ENCODE peak calls at places on chromosomes 3 and 15, in six cellular contexts. One of them, this sample, is unnamed.

GRCh38 chr3:66077973-66078372 is 39.3 kb upstream of the MAGI1 start:
- DNase-seq in lower lobe of right lung: no peak
- DNase-seq in IMR-90: no peak
- DNase-seq in left lung: no peak
- DNase-seq in testis: no peak
- DNase-seq in hepatocyte: no peak
- DNase-seq in this sample: no peak

GRCh38 chr3:182185341-182185740 is 473.6 kb downstream of the SOX2 start:
- DNase-seq in lower lobe of right lung: no peak
- DNase-seq in IMR-90: no peak
- DNase-seq in left lung: no peak
- DNase-seq in testis: no peak
- DNase-seq in hepatocyte: no peak
- DNase-seq in this sample: no peak

GRCh38 chr15:38702178-38702912 is 137.7 kb upstream of the RASGRP1 start:
- DNase-seq in lower lobe of right lung: no peak
- DNase-seq in IMR-90: no peak
- DNase-seq in left lung: no peak
- DNase-seq in testis: no peak
- DNase-seq in hepatocyte: peak; percentile 86
- DNase-seq in this sample: peak; percentile 63

GRCh38 chr3:49940667-49941249 is 808 bp downstream of the RBM6 start:
- DNase-seq in lower lobe of right lung: no peak
- DNase-seq in IMR-90: no peak
- DNase-seq in left lung: no peak
- DNase-seq in testis: no peak
- DNase-seq in hepatocyte: peak; percentile 10
- DNase-seq in this sample: no peak

GRCh38 chr3:100225883-100226282 is 34.9 kb upstream of the TBC1D23 start:
- DNase-seq in lower lobe of right lung: no peak
- DNase-seq in IMR-90: no peak
- DNase-seq in left lung: no peak
- DNase-seq in testis: no peak
- DNase-seq in hepatocyte: no peak
- DNase-seq in this sample: no peak

GRCh38 chr3:162390891-162391290 is 894.3 kb downstream of the OTOL1 start:
- DNase-seq in lower lobe of right lung: no peak
- DNase-seq in IMR-90: peak; percentile 85
- DNase-seq in left lung: no peak
- DNase-seq in testis: no peak
- DNase-seq in hepatocyte: no peak
- DNase-seq in this sample: no peak

GRCh38 chr3:64229903-64230302 is 4.6 kb upstream of the PRICKLE2 start:
- DNase-seq in lower lobe of right lung: no peak
- DNase-seq in IMR-90: peak; percentile 78
- DNase-seq in left lung: no peak
- DNase-seq in testis: no peak
- DNase-seq in hepatocyte: no peak
- DNase-seq in this sample: no peak

GRCh38 chr3:176439729-176440128 is 757.6 kb downstream of the TBL1XR1 start:
- DNase-seq in lower lobe of right lung: no peak
- DNase-seq in IMR-90: no peak
- DNase-seq in left lung: no peak
- DNase-seq in testis: no peak
- DNase-seq in hepatocyte: no peak
- DNase-seq in this sample: no peak

GRCh38 chr3:17340693-17341092 is 401.7 kb downstream of the TBC1D5 start:
- DNase-seq in lower lobe of right lung: no peak
- DNase-seq in IMR-90: no peak
- DNase-seq in left lung: no peak
- DNase-seq in testis: no peak
- DNase-seq in hepatocyte: no peak
- DNase-seq in this sample: no peak

GRCh38 chr3:147364771-147365170 is 41.6 kb downstream of the ZIC4 start:
- DNase-seq in lower lobe of right lung: no peak
- DNase-seq in IMR-90: no peak
- DNase-seq in left lung: no peak
- DNase-seq in testis: no peak
- DNase-seq in hepatocyte: no peak
- DNase-seq in this sample: no peak

GRCh38 chr3:147358144-147358992 is 48.0 kb downstream of the ZIC4 start:
- DNase-seq in lower lobe of right lung: no peak
- DNase-seq in IMR-90: no peak
- DNase-seq in left lung: no peak
- DNase-seq in testis: no peak
- DNase-seq in hepatocyte: no peak
- DNase-seq in this sample: no peak

GRCh38 chr3:147361671-147362420 is 44.5 kb downstream of the ZIC4 start:
- DNase-seq in lower lobe of right lung: no peak
- DNase-seq in IMR-90: no peak
- DNase-seq in left lung: no peak
- DNase-seq in testis: peak; percentile 81
- DNase-seq in hepatocyte: peak; percentile 23
- DNase-seq in this sample: peak; percentile 74

GRCh38 chr3:147359177-147360062 is 46.9 kb downstream of the ZIC4 start:
- DNase-seq in lower lobe of right lung: no peak
- DNase-seq in IMR-90: no peak
- DNase-seq in left lung: no peak
- DNase-seq in testis: no peak
- DNase-seq in hepatocyte: no peak
- DNase-seq in this sample: no peak

DNA sequence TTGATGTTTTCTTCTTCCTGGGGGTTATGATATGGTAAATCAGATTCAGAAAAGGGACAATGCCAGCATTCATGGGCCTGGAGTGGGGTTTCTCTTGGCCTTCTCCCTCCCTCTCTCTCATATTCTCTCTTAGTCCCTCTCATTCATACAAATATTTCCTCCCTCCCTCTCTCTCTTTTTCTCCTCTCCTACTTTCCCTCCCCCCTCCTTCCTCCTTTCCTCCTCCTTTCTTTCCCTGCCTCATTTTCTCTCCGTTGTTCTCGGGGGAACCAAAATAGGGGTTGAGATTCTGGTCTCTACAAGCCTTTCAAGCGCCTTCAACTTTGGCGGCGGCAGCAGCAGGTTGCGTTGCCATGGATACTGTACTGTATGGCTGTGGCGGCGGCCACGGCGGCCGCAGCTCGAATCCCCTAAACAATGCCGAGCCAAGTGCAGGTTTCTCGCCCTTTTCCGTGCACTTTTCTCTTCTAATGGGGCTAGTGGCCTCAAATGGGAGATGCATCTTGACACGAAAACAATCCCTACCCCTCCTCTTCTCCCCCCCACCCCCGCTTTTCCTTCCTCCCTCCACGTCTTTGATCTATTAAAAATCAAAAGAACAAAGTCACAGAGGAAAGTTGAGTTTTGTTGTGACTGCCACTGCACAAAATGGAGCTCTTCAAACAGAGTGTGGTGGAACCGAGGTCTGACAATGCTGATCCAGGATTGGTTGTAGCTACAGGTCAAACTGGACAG is 45.2 kb downstream of the ZIC4 start:
- DNase-seq in lower lobe of right lung: no peak
- DNase-seq in IMR-90: no peak
- DNase-seq in left lung: no peak
- DNase-seq in testis: no peak
- DNase-seq in hepatocyte: peak; percentile 29
- DNase-seq in this sample: no peak
- H3K27me3 ChIP-seq in lower lobe of right lung: peaks cover 83% of the 10 kb centered on the region
- H3K27me3 ChIP-seq in IMR-90: peaks cover 72% of the 10 kb centered on the region
- H3K27me3 ChIP-seq in left lung: peaks cover 92% of the 10 kb centered on the region
- H3K27me3 ChIP-seq in testis: no peaks in the 10 kb centered on the region
- H3K27me3 ChIP-seq in hepatocyte: peaks cover 98% of the 10 kb centered on the region
- H3K27me3 ChIP-seq in this sample: peaks cover 71% of the 10 kb centered on the region

GRCh38 chr3:71051259-71051595 is 532.3 kb downstream of the FOXP1 start:
- DNase-seq in lower lobe of right lung: no peak
- DNase-seq in IMR-90: no peak
- DNase-seq in left lung: no peak
- DNase-seq in testis: no peak
- DNase-seq in hepatocyte: no peak
- DNase-seq in this sample: no peak

GRCh38 chr3:71051893-71052687 is 531.4 kb downstream of the FOXP1 start:
- DNase-seq in lower lobe of right lung: no peak
- DNase-seq in IMR-90: peak; percentile 40
- DNase-seq in left lung: no peak
- DNase-seq in testis: no peak
- DNase-seq in hepatocyte: no peak
- DNase-seq in this sample: no peak

GRCh38 chr3:71048948-71049347 is 534.6 kb downstream of the FOXP1 start:
- DNase-seq in lower lobe of right lung: no peak
- DNase-seq in IMR-90: no peak
- DNase-seq in left lung: no peak
- DNase-seq in testis: no peak
- DNase-seq in hepatocyte: no peak
- DNase-seq in this sample: no peak

GRCh38 chr3:71050133-71050520 is 533.4 kb downstream of the FOXP1 start:
- DNase-seq in lower lobe of right lung: no peak
- DNase-seq in IMR-90: peak; percentile 83
- DNase-seq in left lung: no peak
- DNase-seq in testis: no peak
- DNase-seq in hepatocyte: no peak
- DNase-seq in this sample: no peak

DNA sequence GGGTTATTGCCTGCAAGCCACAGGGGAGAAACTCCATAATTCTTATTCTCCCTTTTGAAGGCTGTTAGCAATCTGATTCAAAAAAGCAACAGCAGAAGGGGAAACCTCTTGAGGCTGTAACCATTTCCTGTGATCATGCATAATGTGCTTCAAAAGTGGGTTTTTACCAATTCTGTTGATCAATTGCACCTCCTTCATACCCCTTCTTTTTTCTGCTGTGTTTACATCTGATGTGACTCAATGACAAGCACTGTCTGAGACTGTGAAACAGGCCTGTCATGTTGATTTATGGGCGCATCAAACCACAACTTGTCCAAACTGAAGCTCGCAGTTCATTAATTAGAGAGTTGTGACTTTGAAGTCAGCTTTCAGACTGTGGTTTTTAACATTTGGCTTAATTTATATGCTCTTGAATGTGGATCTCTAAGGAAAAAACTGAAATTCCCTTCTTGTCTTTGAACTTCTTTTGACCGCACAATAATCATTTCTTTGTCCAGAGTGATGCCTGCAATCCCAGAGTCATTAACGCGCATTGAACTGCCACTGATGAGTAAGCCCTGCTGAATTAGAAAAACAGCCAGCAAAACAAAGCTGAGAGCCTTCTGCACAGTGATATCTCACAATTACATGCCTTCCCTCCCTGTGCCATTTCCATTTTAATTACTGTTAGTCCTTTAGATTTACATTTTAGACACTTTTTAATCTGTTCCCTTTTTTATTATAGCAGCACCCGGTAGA is 532.8 kb downstream of the FOXP1 start:
- DNase-seq in lower lobe of right lung: no peak
- DNase-seq in IMR-90: peak; percentile 62
- DNase-seq in left lung: no peak
- DNase-seq in testis: no peak
- DNase-seq in hepatocyte: no peak
- DNase-seq in this sample: no peak
- H3K4me3 ChIP-seq in lower lobe of right lung: no peak overlapping the region
- H3K4me3 ChIP-seq in IMR-90: no peak overlapping the region
- H3K4me3 ChIP-seq in left lung: no peak overlapping the region
- H3K4me3 ChIP-seq in testis: no peak overlapping the region
- H3K4me3 ChIP-seq in hepatocyte: no peak overlapping the region
- H3K4me3 ChIP-seq in this sample: no peak overlapping the region

GRCh38 chr3:152832046-152832445 is 2.9 kb upstream of the P2RY1 start:
- DNase-seq in lower lobe of right lung: no peak
- DNase-seq in IMR-90: no peak
- DNase-seq in left lung: peak; percentile 54
- DNase-seq in testis: no peak
- DNase-seq in hepatocyte: no peak
- DNase-seq in this sample: no peak
- TF ChIP-seq CTCF in lower lobe of right lung: no peak
- TF ChIP-seq CTCF in IMR-90: no peak
- TF ChIP-seq CTCF in left lung: no peak
- TF ChIP-seq CTCF in testis: no peak
- TF ChIP-seq CTCF in hepatocyte: no peak
- TF ChIP-seq CTCF in this sample: no peak

GRCh38 chr15:78663703-78664102 is 22.7 kb upstream of the CHRNB4 start:
- DNase-seq in lower lobe of right lung: no peak
- DNase-seq in IMR-90: no peak
- DNase-seq in left lung: no peak
- DNase-seq in testis: no peak
- DNase-seq in hepatocyte: no peak
- DNase-seq in this sample: no peak
- H3K27me3 ChIP-seq in lower lobe of right lung: no peaks in the 10 kb centered on the region
- H3K27me3 ChIP-seq in IMR-90: peaks cover 36% of the 10 kb centered on the region
- H3K27me3 ChIP-seq in left lung: no peaks in the 10 kb centered on the region
- H3K27me3 ChIP-seq in testis: no peaks in the 10 kb centered on the region
- H3K27me3 ChIP-seq in hepatocyte: no peaks in the 10 kb centered on the region
- H3K27me3 ChIP-seq in this sample: no peaks in the 10 kb centered on the region

GRCh38 chr3:112640864-112641751 is at the start of gene CCDC80:
- DNase-seq in lower lobe of right lung: no peak
- DNase-seq in IMR-90: peak; percentile 94
- DNase-seq in left lung: no peak
- DNase-seq in testis: peak; percentile 14
- DNase-seq in hepatocyte: peak; percentile 63
- DNase-seq in this sample: no peak

GRCh38 chr3:112640333-112640863 is 545 bp downstream of the CCDC80 start:
- DNase-seq in lower lobe of right lung: no peak
- DNase-seq in IMR-90: peak; percentile 90
- DNase-seq in left lung: no peak
- DNase-seq in testis: no peak
- DNase-seq in hepatocyte: peak; percentile 54
- DNase-seq in this sample: no peak

GRCh38 chr3:112637700-112638099 is 3.2 kb downstream of the CCDC80 start:
- DNase-seq in lower lobe of right lung: no peak
- DNase-seq in IMR-90: no peak
- DNase-seq in left lung: no peak
- DNase-seq in testis: no peak
- DNase-seq in hepatocyte: no peak
- DNase-seq in this sample: no peak

GRCh38 chr3:112639451-112640332 is 1.3 kb downstream of the CCDC80 start:
- DNase-seq in lower lobe of right lung: no peak
- DNase-seq in IMR-90: no peak
- DNase-seq in left lung: peak; percentile 36
- DNase-seq in testis: no peak
- DNase-seq in hepatocyte: no peak
- DNase-seq in this sample: no peak

GRCh38 chr3:112638327-112639020 is 2.5 kb downstream of the CCDC80 start:
- DNase-seq in lower lobe of right lung: no peak
- DNase-seq in IMR-90: no peak
- DNase-seq in left lung: peak; percentile 64
- DNase-seq in testis: no peak
- DNase-seq in hepatocyte: no peak
- DNase-seq in this sample: no peak
- H3K4me3 ChIP-seq in lower lobe of right lung: peak overlapping the region; percentile 40
- H3K4me3 ChIP-seq in IMR-90: peak overlapping the region; percentile 84
- H3K4me3 ChIP-seq in left lung: peak overlapping the region; percentile 13
- H3K4me3 ChIP-seq in testis: no peak overlapping the region
- H3K4me3 ChIP-seq in hepatocyte: no peak overlapping the region
- H3K4me3 ChIP-seq in this sample: no peak overlapping the region

GRCh38 chr3:169362872-169363271 is 300.6 kb downstream of the MECOM start:
- DNase-seq in lower lobe of right lung: no peak
- DNase-seq in IMR-90: no peak
- DNase-seq in left lung: no peak
- DNase-seq in testis: no peak
- DNase-seq in hepatocyte: no peak
- DNase-seq in this sample: no peak
- TF ChIP-seq CTCF in lower lobe of right lung: no peak
- TF ChIP-seq CTCF in IMR-90: peak; percentile 30
- TF ChIP-seq CTCF in left lung: no peak
- TF ChIP-seq CTCF in testis: no peak
- TF ChIP-seq CTCF in hepatocyte: no peak
- TF ChIP-seq CTCF in this sample: peak; percentile 37